ENCODE peak calls at places on chromosomes 1 and 21, in four cellular contexts. K is heart right ventricle, C is tibial artery, O is esophagus squamous epithelium. M is an unnamed sample. For H3K4me1, the result is how much of the 10 kb centered on the place peaks cover.

GRCh38 chr1:62235576-62235975 is 40.9 kb downstream of the L1TD1 start:
- DNase-seq in C (no peak), O (no peak), K (no peak), M (no peak)

GRCh38 chr21:24310780-24311179 is 1296.5 kb downstream of the MRPL39 start:
- DNase-seq in C (no peak), K (no peak), O (no peak), M (no peak)

GRCh38 chr1:226653311-226653921 is 85.7 kb downstream of the ITPKB start:
- DNase-seq in K (no peak), C (no peak), O (no peak), M (no peak)

GRCh38 chr1:10691740-10692125 is 104.7 kb downstream of the CASZ1 start:
- DNase-seq in K (no peak), O (no peak), C (peak), M (no peak)

GRCh38 chr1:240217398-240217797 is 125.7 kb downstream of the FMN2 start:
- DNase-seq in O (no peak), K (no peak), C (no peak), M (no peak)

GRCh38 chr21:46457801-46458314 is 833 bp upstream of the DIP2A start:
- DNase-seq in C (peak), O (no peak), K (peak), M (no peak)

GRCh38 chr1:234617135-234617985 is 7.4 kb upstream of the IRF2BP2 start:
- DNase-seq in O (no peak), C (no peak), K (no peak), M (no peak)

GRCh38 chr1:50108497-50109073 is at the start of gene ELAVL4:
- DNase-seq in C (no peak), K (no peak), O (no peak), M (no peak)

GRCh38 chr1:7634841-7635240 is 136.3 kb upstream of the VAMP3 start:
- DNase-seq in O (no peak), K (no peak), C (no peak), M (no peak)

GRCh38 chr1:2981388-2981787 is 39.9 kb upstream of the ACTRT2 start:
- DNase-seq in K (no peak), C (peak), O (no peak), M (no peak)

GRCh38 chr1:198157847-198158765 is 1.3 kb downstream of the NEK7 start:
- DNase-seq in C (no peak), O (no peak), K (no peak), M (no peak)

GRCh38 chr21:35134299-35134698 is 85.2 kb upstream of the RUNX1 start:
- DNase-seq in C (no peak), O (no peak), K (no peak), M (no peak)

GRCh38 chr1:232249335-232249734 is 380.6 kb downstream of the SIPA1L2 start:
- DNase-seq in C (no peak), K (no peak), O (no peak), M (no peak)
- H3K4me1 ChIP-seq in C (under half), K (under half), O (under half), M (under half)

GRCh38 chr1:205423248-205423647 is 1.4 kb upstream of the LEMD1 start:
- DNase-seq in O (no peak), C (no peak), K (no peak), M (no peak)
- TF ChIP-seq CTCF in O (peak), C (no peak), K (peak), M (no peak)

DNA sequence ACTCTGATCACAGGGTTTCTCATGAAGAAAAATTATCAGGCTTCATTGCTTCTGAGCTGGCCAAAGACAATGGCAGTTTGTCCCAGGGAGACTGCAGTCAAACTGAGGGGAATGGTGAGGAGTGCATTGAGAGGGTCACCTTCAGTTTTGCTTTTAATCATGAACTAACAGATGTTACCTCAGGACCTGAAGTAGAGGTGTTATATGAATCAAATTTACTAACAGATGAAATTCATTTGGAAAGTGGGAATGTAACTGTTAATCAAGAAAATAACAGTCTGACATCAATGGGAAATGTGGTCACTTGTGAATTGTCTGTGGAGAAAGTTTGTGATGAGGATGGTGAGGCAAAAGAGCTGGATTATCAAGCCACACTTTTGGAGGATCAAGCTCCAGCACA is 79.4 kb upstream of the BMP8A start:
- DNase-seq in O (no peak), K (no peak), C (no peak), M (no peak)
- H3K4me1 ChIP-seq in O (under half), K (half or more), C (half or more), M (half or more)

DNA sequence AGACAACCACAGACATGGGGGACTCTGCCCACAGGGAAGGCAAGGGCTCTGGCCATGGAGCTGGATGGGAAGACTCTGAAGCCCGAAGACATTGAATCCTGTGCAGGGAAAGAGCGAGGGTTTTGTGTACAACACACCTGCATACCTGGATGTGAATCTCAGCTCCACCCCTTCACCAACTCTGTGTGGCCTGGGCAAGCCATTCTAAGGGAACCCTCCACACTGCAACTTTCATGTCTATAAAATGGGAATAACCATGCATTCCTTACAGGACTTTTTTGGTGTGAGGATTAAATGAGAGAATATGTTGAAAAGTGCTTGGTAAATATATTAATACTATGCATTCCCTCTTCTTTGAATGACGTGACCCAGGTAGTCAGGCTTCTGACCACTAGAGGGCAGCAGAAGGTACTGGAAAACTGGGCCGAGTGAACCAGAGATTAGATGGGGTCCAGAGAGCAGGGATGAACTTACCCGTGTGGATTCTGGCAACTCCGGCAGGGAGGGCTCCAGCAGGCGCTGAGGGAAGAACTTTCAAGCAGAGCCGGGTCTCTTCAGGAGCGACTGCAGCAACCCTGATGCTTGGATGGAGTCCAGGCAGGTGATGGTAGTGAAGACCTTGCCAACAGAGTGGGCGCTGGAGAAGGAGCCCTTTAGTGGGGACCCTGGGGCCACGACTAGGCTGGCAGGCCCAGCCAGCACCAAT is 908 bp upstream of the ELF3 start:
- DNase-seq in O (no peak), C (peak), K (peak), M (no peak)
- TF ChIP-seq CTCF in O (peak), C (peak), K (peak), M (peak)

GRCh38 chr1:21925334-21925940 is 11.7 kb downstream of the HSPG2 start:
- DNase-seq in C (no peak), K (no peak), O (no peak), M (no peak)

GRCh38 chr1:21926814-21927530 is 10.1 kb downstream of the HSPG2 start:
- DNase-seq in K (peak), C (peak), O (no peak), M (no peak)

GRCh38 chr1:21924503-21925005 is 12.6 kb downstream of the HSPG2 start:
- DNase-seq in C (no peak), O (no peak), K (no peak), M (no peak)

GRCh38 chr1:21927531-21928237 is 9.4 kb downstream of the HSPG2 start:
- DNase-seq in K (peak), C (peak), O (no peak), M (peak)

GRCh38 chr1:21926065-21926464 is 11.0 kb downstream of the HSPG2 start:
- DNase-seq in O (no peak), K (no peak), C (no peak), M (no peak)
- H3K4me1 ChIP-seq in O (half or more), K (half or more), C (half or more), M (half or more)

GRCh38 chr1:43908226-43908625 is 25.4 kb upstream of the ARTN start:
- DNase-seq in K (no peak), O (no peak), C (no peak), M (no peak)

GRCh38 chr1:43910359-43910758 is 23.2 kb upstream of the ARTN start:
- DNase-seq in C (no peak), O (no peak), K (no peak), M (no peak)

GRCh38 chr1:43912607-43913006 is 21.0 kb upstream of the ARTN start:
- DNase-seq in K (no peak), O (no peak), C (no peak), M (no peak)

GRCh38 chr1:43904660-43905551 is 28.7 kb upstream of the ARTN start:
- DNase-seq in C (no peak), K (no peak), O (no peak), M (no peak)

GRCh38 chr1:43908858-43909257 is 24.7 kb upstream of the ARTN start:
- DNase-seq in C (no peak), O (no peak), K (no peak), M (no peak)
- TF ChIP-seq CTCF in C (no peak), O (no peak), K (no peak), M (no peak)

GRCh38 chr1:243716901-243717300 is 133.1 kb downstream of the AKT3 start:
- DNase-seq in O (no peak), C (no peak), K (no peak), M (no peak)
- H3K4me1 ChIP-seq in O (under half), C (under half), K (under half), M (half or more)